ENCODE peak calls at places on chromosomes 3 and 15, in nine cellular contexts. One of them, this sample, is unnamed.

GRCh38 chr3:5006755-5007202 is 27.5 kb downstream of the BHLHE40 start:
- DNase-seq in Peyer's patch: peak; percentile 64
- DNase-seq in hepatocyte: no peak
- DNase-seq in activated naive CD8-positive, alpha-beta T cell treated with anti-CD3 and anti-CD28 coated beads for 36 hours: peak; percentile 87
- DNase-seq in T-helper 2 cell: peak; percentile 92
- DNase-seq in epithelial cell of proximal tubule: no peak
- DNase-seq in GM12891: peak; percentile 43
- DNase-seq in stimulated activated CD8-positive, alpha-beta memory T cell treated with anti-CD3 and anti-CD28 coated beads, Interleukin-15, amount 100 ng/mL, for 24 hours: no peak
- DNase-seq in germinal center: peak; percentile 36
- DNase-seq in this sample: no peak

GRCh38 chr15:85788796-85789495 is 5.8 kb downstream of the KLHL25 start:
- DNase-seq in stimulated activated CD8-positive, alpha-beta memory T cell treated with anti-CD3 and anti-CD28 coated beads, Interleukin-15, amount 100 ng/mL, for 24 hours: no peak
- DNase-seq in T-helper 2 cell: no peak
- DNase-seq in GM12891: no peak
- DNase-seq in hepatocyte: no peak
- DNase-seq in epithelial cell of proximal tubule: no peak
- DNase-seq in germinal center: no peak
- DNase-seq in Peyer's patch: peak; percentile 72
- DNase-seq in activated naive CD8-positive, alpha-beta T cell treated with anti-CD3 and anti-CD28 coated beads for 36 hours: no peak
- DNase-seq in this sample: peak; percentile 35

GRCh38 chr3:107579372-107579771 is 56.6 kb downstream of the BBX start:
- DNase-seq in T-helper 2 cell: no peak
- DNase-seq in stimulated activated CD8-positive, alpha-beta memory T cell treated with anti-CD3 and anti-CD28 coated beads, Interleukin-15, amount 100 ng/mL, for 24 hours: no peak
- DNase-seq in GM12891: no peak
- DNase-seq in Peyer's patch: no peak
- DNase-seq in epithelial cell of proximal tubule: no peak
- DNase-seq in hepatocyte: no peak
- DNase-seq in germinal center: no peak
- DNase-seq in activated naive CD8-positive, alpha-beta T cell treated with anti-CD3 and anti-CD28 coated beads for 36 hours: no peak
- DNase-seq in this sample: no peak

GRCh38 chr3:31918179-31919165 is 62.6 kb downstream of the OSBPL10 start:
- DNase-seq in stimulated activated CD8-positive, alpha-beta memory T cell treated with anti-CD3 and anti-CD28 coated beads, Interleukin-15, amount 100 ng/mL, for 24 hours: no peak
- DNase-seq in T-helper 2 cell: no peak
- DNase-seq in germinal center: peak; percentile 60
- DNase-seq in epithelial cell of proximal tubule: no peak
- DNase-seq in GM12891: no peak
- DNase-seq in Peyer's patch: no peak
- DNase-seq in hepatocyte: no peak
- DNase-seq in activated naive CD8-positive, alpha-beta T cell treated with anti-CD3 and anti-CD28 coated beads for 36 hours: no peak
- DNase-seq in this sample: no peak

GRCh38 chr3:124860599-124860998 is 26.6 kb downstream of the ITGB5 start:
- DNase-seq in germinal center: no peak
- DNase-seq in Peyer's patch: peak; percentile 66
- DNase-seq in activated naive CD8-positive, alpha-beta T cell treated with anti-CD3 and anti-CD28 coated beads for 36 hours: no peak
- DNase-seq in epithelial cell of proximal tubule: peak; percentile 89
- DNase-seq in stimulated activated CD8-positive, alpha-beta memory T cell treated with anti-CD3 and anti-CD28 coated beads, Interleukin-15, amount 100 ng/mL, for 24 hours: no peak
- DNase-seq in T-helper 2 cell: no peak
- DNase-seq in hepatocyte: peak; percentile 60
- DNase-seq in GM12891: no peak
- DNase-seq in this sample: no peak

GRCh38 chr3:123723527-123724168 is 138.8 kb upstream of the HACD2 start:
- DNase-seq in GM12891: peak; percentile 51
- DNase-seq in germinal center: peak; percentile 65
- DNase-seq in epithelial cell of proximal tubule: no peak
- DNase-seq in Peyer's patch: peak; percentile 70
- DNase-seq in activated naive CD8-positive, alpha-beta T cell treated with anti-CD3 and anti-CD28 coated beads for 36 hours: peak; percentile 49
- DNase-seq in T-helper 2 cell: peak; percentile 2
- DNase-seq in hepatocyte: peak; percentile 88
- DNase-seq in stimulated activated CD8-positive, alpha-beta memory T cell treated with anti-CD3 and anti-CD28 coated beads, Interleukin-15, amount 100 ng/mL, for 24 hours: no peak
- DNase-seq in this sample: peak; percentile 71

GRCh38 chr3:101861978-101862421 is 12.7 kb downstream of the NFKBIZ start:
- DNase-seq in T-helper 2 cell: no peak
- DNase-seq in stimulated activated CD8-positive, alpha-beta memory T cell treated with anti-CD3 and anti-CD28 coated beads, Interleukin-15, amount 100 ng/mL, for 24 hours: no peak
- DNase-seq in germinal center: no peak
- DNase-seq in activated naive CD8-positive, alpha-beta T cell treated with anti-CD3 and anti-CD28 coated beads for 36 hours: no peak
- DNase-seq in epithelial cell of proximal tubule: no peak
- DNase-seq in GM12891: no peak
- DNase-seq in Peyer's patch: no peak
- DNase-seq in hepatocyte: no peak
- DNase-seq in this sample: no peak

GRCh38 chr3:5295191-5295690 is 107.7 kb downstream of the EDEM1 start:
- DNase-seq in germinal center: no peak
- DNase-seq in epithelial cell of proximal tubule: no peak
- DNase-seq in T-helper 2 cell: no peak
- DNase-seq in stimulated activated CD8-positive, alpha-beta memory T cell treated with anti-CD3 and anti-CD28 coated beads, Interleukin-15, amount 100 ng/mL, for 24 hours: no peak
- DNase-seq in activated naive CD8-positive, alpha-beta T cell treated with anti-CD3 and anti-CD28 coated beads for 36 hours: no peak
- DNase-seq in hepatocyte: no peak
- DNase-seq in Peyer's patch: no peak
- DNase-seq in GM12891: no peak
- DNase-seq in this sample: no peak

GRCh38 chr15:88981244-88982215 is 68.4 kb upstream of the MFGE8 start:
- DNase-seq in T-helper 2 cell: no peak
- DNase-seq in epithelial cell of proximal tubule: peak; percentile 52
- DNase-seq in GM12891: no peak
- DNase-seq in activated naive CD8-positive, alpha-beta T cell treated with anti-CD3 and anti-CD28 coated beads for 36 hours: no peak
- DNase-seq in stimulated activated CD8-positive, alpha-beta memory T cell treated with anti-CD3 and anti-CD28 coated beads, Interleukin-15, amount 100 ng/mL, for 24 hours: no peak
- DNase-seq in hepatocyte: no peak
- DNase-seq in Peyer's patch: no peak
- DNase-seq in germinal center: no peak
- DNase-seq in this sample: no peak

GRCh38 chr3:30775070-30775469 is 119.4 kb downstream of the GADL1 start:
- DNase-seq in stimulated activated CD8-positive, alpha-beta memory T cell treated with anti-CD3 and anti-CD28 coated beads, Interleukin-15, amount 100 ng/mL, for 24 hours: no peak
- DNase-seq in GM12891: no peak
- DNase-seq in epithelial cell of proximal tubule: no peak
- DNase-seq in hepatocyte: no peak
- DNase-seq in Peyer's patch: no peak
- DNase-seq in activated naive CD8-positive, alpha-beta T cell treated with anti-CD3 and anti-CD28 coated beads for 36 hours: no peak
- DNase-seq in T-helper 2 cell: no peak
- DNase-seq in germinal center: no peak
- DNase-seq in this sample: no peak

GRCh38 chr3:32256206-32256605 is 17.7 kb downstream of the CMTM8 start:
- DNase-seq in Peyer's patch: no peak
- DNase-seq in T-helper 2 cell: no peak
- DNase-seq in epithelial cell of proximal tubule: no peak
- DNase-seq in germinal center: no peak
- DNase-seq in hepatocyte: no peak
- DNase-seq in GM12891: no peak
- DNase-seq in activated naive CD8-positive, alpha-beta T cell treated with anti-CD3 and anti-CD28 coated beads for 36 hours: no peak
- DNase-seq in stimulated activated CD8-positive, alpha-beta memory T cell treated with anti-CD3 and anti-CD28 coated beads, Interleukin-15, amount 100 ng/mL, for 24 hours: no peak
- DNase-seq in this sample: no peak

This sample was measured in HuH-7.5.